ENCODE peak calls at places on chromosomes 3 and 15, in four cellular contexts. J is iPS DF 6.9; O is nephron progenitor cell; B is CD8-positive, alpha-beta T cell. Y is an unnamed sample.

GRCh38 chr15:42939841-42940240 is 19.3 kb upstream of the TTBK2 start:
- DNase-seq in J (no peak), O (no peak), B (no peak), Y (no peak)

GRCh38 chr15:31975446-31976229 is 54.7 kb upstream of the CHRNA7 start:
- DNase-seq in J (no peak), O (peak; percentile 13), B (no peak), Y (no peak)

GRCh38 chr3:16101295-16102186 is 72.9 kb upstream of the GALNT15 start:
- DNase-seq in J (no peak), O (no peak), B (no peak), Y (no peak)

GRCh38 chr3:105145516-105145915 is 221.2 kb upstream of the ALCAM start:
- DNase-seq in J (no peak), O (no peak), B (no peak), Y (no peak)

GRCh38 chr3:174862101-174862500 is 3.0 kb downstream of the NAALADL2 start:
- DNase-seq in J (peak; percentile 35), O (no peak), B (no peak), Y (no peak)

GRCh38 chr15:50837256-50837770 is 71.2 kb upstream of the AP4E1 start:
- DNase-seq in J (no peak), O (no peak), B (no peak), Y (no peak)

GRCh38 chr3:36477655-36478054 is 97.4 kb downstream of the STAC start:
- DNase-seq in J (no peak), O (no peak), B (no peak), Y (no peak)

GRCh38 chr3:36840453-36840921 is 76.1 kb upstream of the DCLK3 start:
- DNase-seq in J (no peak), O (no peak), B (no peak), Y (no peak)

GRCh38 chr15:90209591-90209990 is 8.5 kb downstream of the SEMA4B start:
- DNase-seq in J (no peak), O (no peak), B (no peak), Y (no peak)

GRCh38 chr3:56042326-56042951 is 425.8 kb downstream of the ERC2 start:
- DNase-seq in J (peak; percentile 27), O (peak; percentile 8), B (no peak), Y (no peak)